ENCODE peak calls at places on chromosomes 16 and 17, in ten cellular contexts. One of them, this sample, is unnamed.

GRCh38 chr16:57906385-57907316 is 64.3 kb downstream of the CNGB1 start:
- DNase-seq in upper lobe of right lung: no peak
- DNase-seq in AG09319: no peak
- DNase-seq in IMR-90: no peak
- DNase-seq in GM23338: peak
- DNase-seq in fibroblast of lung: peak
- DNase-seq in AG10803: peak
- DNase-seq in choroid plexus epithelial cell: no peak
- DNase-seq in B cell: peak
- DNase-seq in A549: no peak
- DNase-seq in this sample: no peak

GRCh38 chr16:65024649-65025243 is 97.1 kb downstream of the CDH11 start:
- DNase-seq in GM23338: no peak
- DNase-seq in AG10803: peak
- DNase-seq in A549: no peak
- DNase-seq in upper lobe of right lung: no peak
- DNase-seq in fibroblast of lung: peak
- DNase-seq in choroid plexus epithelial cell: peak
- DNase-seq in IMR-90: peak
- DNase-seq in AG09319: no peak
- DNase-seq in B cell: no peak
- DNase-seq in this sample: peak

GRCh38 chr16:81637336-81638235 is 141.5 kb upstream of the PLCG2 start:
- DNase-seq in fibroblast of lung: no peak
- DNase-seq in choroid plexus epithelial cell: no peak
- DNase-seq in AG09319: no peak
- DNase-seq in B cell: no peak
- DNase-seq in GM23338: no peak
- DNase-seq in AG10803: no peak
- DNase-seq in IMR-90: no peak
- DNase-seq in A549: no peak
- DNase-seq in upper lobe of right lung: no peak
- DNase-seq in this sample: no peak

GRCh38 chr16:86945166-86945900 is 367.0 kb downstream of the FOXL1 start:
- DNase-seq in choroid plexus epithelial cell: no peak
- DNase-seq in A549: no peak
- DNase-seq in GM23338: no peak
- DNase-seq in IMR-90: no peak
- DNase-seq in fibroblast of lung: no peak
- DNase-seq in AG09319: no peak
- DNase-seq in B cell: no peak
- DNase-seq in upper lobe of right lung: peak
- DNase-seq in AG10803: no peak
- DNase-seq in this sample: no peak

GRCh38 chr16:10579965-10580918 is at the start of gene EMP2:
- DNase-seq in B cell: no peak
- DNase-seq in AG09319: peak
- DNase-seq in fibroblast of lung: peak
- DNase-seq in choroid plexus epithelial cell: peak
- DNase-seq in AG10803: peak
- DNase-seq in GM23338: peak
- DNase-seq in A549: peak
- DNase-seq in upper lobe of right lung: peak
- DNase-seq in IMR-90: peak
- DNase-seq in this sample: peak

GRCh38 chr17:39631403-39631802 is 4.7 kb downstream of the PPP1R1B start:
- DNase-seq in upper lobe of right lung: peak
- DNase-seq in AG09319: no peak
- DNase-seq in fibroblast of lung: no peak
- DNase-seq in choroid plexus epithelial cell: no peak
- DNase-seq in B cell: no peak
- DNase-seq in A549: no peak
- DNase-seq in AG10803: no peak
- DNase-seq in GM23338: peak
- DNase-seq in IMR-90: no peak
- DNase-seq in this sample: no peak

GRCh38 chr17:78127888-78128615 is 503 bp downstream of the TMC6 start:
- DNase-seq in choroid plexus epithelial cell: no peak
- DNase-seq in fibroblast of lung: no peak
- DNase-seq in upper lobe of right lung: peak
- DNase-seq in A549: peak
- DNase-seq in AG10803: no peak
- DNase-seq in GM23338: peak
- DNase-seq in IMR-90: no peak
- DNase-seq in AG09319: no peak
- DNase-seq in B cell: no peak
- DNase-seq in this sample: no peak

GRCh38 chr17:4019400-4019799 is 55.2 kb upstream of the ATP2A3 start:
- DNase-seq in B cell: no peak
- DNase-seq in upper lobe of right lung: no peak
- DNase-seq in choroid plexus epithelial cell: no peak
- DNase-seq in AG09319: no peak
- DNase-seq in fibroblast of lung: no peak
- DNase-seq in IMR-90: no peak
- DNase-seq in AG10803: no peak
- DNase-seq in A549: no peak
- DNase-seq in GM23338: no peak
- DNase-seq in this sample: no peak

GRCh38 chr16:4610011-4611005 is 4.4 kb downstream of the UBALD1 start:
- DNase-seq in GM23338: no peak
- DNase-seq in AG10803: no peak
- DNase-seq in choroid plexus epithelial cell: no peak
- DNase-seq in A549: no peak
- DNase-seq in AG09319: no peak
- DNase-seq in fibroblast of lung: no peak
- DNase-seq in IMR-90: no peak
- DNase-seq in B cell: no peak
- DNase-seq in upper lobe of right lung: no peak
- DNase-seq in this sample: no peak

GRCh38 chr16:58730724-58731370 is 3.3 kb downstream of the GOT2 start:
- DNase-seq in choroid plexus epithelial cell: no peak
- DNase-seq in AG09319: no peak
- DNase-seq in AG10803: no peak
- DNase-seq in A549: no peak
- DNase-seq in IMR-90: no peak
- DNase-seq in B cell: no peak
- DNase-seq in fibroblast of lung: no peak
- DNase-seq in upper lobe of right lung: no peak
- DNase-seq in GM23338: no peak
- DNase-seq in this sample: no peak

GRCh38 chr17:4980644-4981216 is 6.7 kb downstream of the CAMTA2 start:
- DNase-seq in B cell: no peak
- DNase-seq in IMR-90: peak
- DNase-seq in upper lobe of right lung: no peak
- DNase-seq in AG09319: no peak
- DNase-seq in GM23338: peak
- DNase-seq in fibroblast of lung: peak
- DNase-seq in AG10803: peak
- DNase-seq in choroid plexus epithelial cell: peak
- DNase-seq in A549: peak
- DNase-seq in this sample: peak

GRCh38 chr17:80737106-80738019 is 192.7 kb downstream of the RPTOR start:
- DNase-seq in GM23338: peak
- DNase-seq in upper lobe of right lung: no peak
- DNase-seq in AG10803: no peak
- DNase-seq in B cell: peak
- DNase-seq in A549: no peak
- DNase-seq in AG09319: no peak
- DNase-seq in choroid plexus epithelial cell: no peak
- DNase-seq in fibroblast of lung: no peak
- DNase-seq in IMR-90: no peak
- DNase-seq in this sample: no peak

GRCh38 chr16:57446530-57447141 is 549 bp downstream of the CIAPIN1 start:
- DNase-seq in fibroblast of lung: peak
- DNase-seq in IMR-90: peak
- DNase-seq in upper lobe of right lung: no peak
- DNase-seq in B cell: peak
- DNase-seq in AG10803: peak
- DNase-seq in GM23338: peak
- DNase-seq in AG09319: no peak
- DNase-seq in A549: peak
- DNase-seq in choroid plexus epithelial cell: peak
- DNase-seq in this sample: peak

GRCh38 chr16:68062910-68063393 is 22.2 kb upstream of the NFATC3 start:
- DNase-seq in upper lobe of right lung: no peak
- DNase-seq in choroid plexus epithelial cell: no peak
- DNase-seq in AG10803: no peak
- DNase-seq in IMR-90: no peak
- DNase-seq in GM23338: no peak
- DNase-seq in A549: no peak
- DNase-seq in B cell: no peak
- DNase-seq in AG09319: no peak
- DNase-seq in fibroblast of lung: no peak
- DNase-seq in this sample: no peak

GRCh38 chr16:68065716-68066305 is 19.4 kb upstream of the NFATC3 start:
- DNase-seq in GM23338: no peak
- DNase-seq in IMR-90: peak
- DNase-seq in choroid plexus epithelial cell: peak
- DNase-seq in A549: no peak
- DNase-seq in upper lobe of right lung: no peak
- DNase-seq in B cell: no peak
- DNase-seq in AG10803: peak
- DNase-seq in fibroblast of lung: peak
- DNase-seq in AG09319: no peak
- DNase-seq in this sample: peak

GRCh38 chr16:68066763-68067162 is 18.4 kb upstream of the NFATC3 start:
- DNase-seq in AG10803: no peak
- DNase-seq in A549: no peak
- DNase-seq in fibroblast of lung: no peak
- DNase-seq in B cell: no peak
- DNase-seq in GM23338: no peak
- DNase-seq in IMR-90: no peak
- DNase-seq in AG09319: no peak
- DNase-seq in choroid plexus epithelial cell: no peak
- DNase-seq in upper lobe of right lung: no peak
- DNase-seq in this sample: no peak

GRCh38 chr16:68061396-68061795 is 23.8 kb upstream of the NFATC3 start:
- DNase-seq in choroid plexus epithelial cell: no peak
- DNase-seq in upper lobe of right lung: no peak
- DNase-seq in A549: no peak
- DNase-seq in GM23338: no peak
- DNase-seq in IMR-90: no peak
- DNase-seq in AG09319: no peak
- DNase-seq in fibroblast of lung: no peak
- DNase-seq in AG10803: no peak
- DNase-seq in B cell: no peak
- DNase-seq in this sample: no peak

DNA sequence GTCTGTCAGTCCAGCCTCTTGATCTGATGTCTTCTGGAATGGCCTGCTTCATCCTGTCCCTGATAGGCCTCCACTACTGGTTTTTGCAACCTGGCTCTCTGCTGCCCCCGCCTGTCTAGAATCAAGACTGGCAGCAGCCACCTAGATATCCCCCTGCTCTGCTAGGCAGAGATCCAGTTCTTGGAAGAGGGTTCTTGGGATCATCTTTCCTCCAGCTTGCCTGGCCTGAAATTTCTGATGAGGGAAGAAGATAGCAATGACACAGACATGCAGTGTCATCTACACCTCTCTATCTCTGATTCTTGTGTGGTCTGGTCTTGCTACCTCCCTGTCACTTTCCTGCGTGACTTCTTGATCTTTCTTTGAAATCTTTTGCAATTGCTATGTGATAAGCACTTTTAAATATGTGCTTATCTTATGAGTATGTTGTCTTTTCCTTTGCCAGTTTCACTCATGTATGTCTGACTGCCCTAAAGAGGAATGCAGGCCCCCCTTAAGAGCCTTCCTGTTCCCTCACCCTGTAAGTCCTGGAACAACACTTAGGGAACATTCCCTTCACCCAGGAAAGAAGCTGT is 20.3 kb upstream of the NFATC3 start:
- DNase-seq in IMR-90: peak
- DNase-seq in AG09319: no peak
- DNase-seq in AG10803: peak
- DNase-seq in B cell: peak
- DNase-seq in upper lobe of right lung: peak
- DNase-seq in GM23338: peak
- DNase-seq in choroid plexus epithelial cell: peak
- DNase-seq in A549: peak
- DNase-seq in fibroblast of lung: peak
- DNase-seq in this sample: peak
- TF ChIP-seq CTCF in IMR-90: peak
- TF ChIP-seq CTCF in AG09319: peak
- TF ChIP-seq CTCF in AG10803: peak
- TF ChIP-seq CTCF in B cell: peak
- TF ChIP-seq CTCF in upper lobe of right lung: peak
- TF ChIP-seq CTCF in GM23338: peak
- TF ChIP-seq CTCF in choroid plexus epithelial cell: peak
- TF ChIP-seq CTCF in A549: peak
- TF ChIP-seq CTCF in fibroblast of lung: peak
- TF ChIP-seq CTCF in this sample: peak

GRCh38 chr17:44522883-44523671 is 19.9 kb upstream of the GPATCH8 start:
- DNase-seq in upper lobe of right lung: peak
- DNase-seq in B cell: peak
- DNase-seq in fibroblast of lung: peak
- DNase-seq in A549: peak
- DNase-seq in choroid plexus epithelial cell: peak
- DNase-seq in IMR-90: peak
- DNase-seq in AG10803: peak
- DNase-seq in AG09319: no peak
- DNase-seq in GM23338: peak
- DNase-seq in this sample: peak
- TF ChIP-seq CTCF in upper lobe of right lung: peak
- TF ChIP-seq CTCF in B cell: no peak
- TF ChIP-seq CTCF in fibroblast of lung: peak
- TF ChIP-seq CTCF in A549: peak
- TF ChIP-seq CTCF in choroid plexus epithelial cell: peak
- TF ChIP-seq CTCF in IMR-90: peak
- TF ChIP-seq CTCF in AG10803: peak
- TF ChIP-seq CTCF in AG09319: peak
- TF ChIP-seq CTCF in GM23338: peak
- TF ChIP-seq CTCF in this sample: peak

DNA sequence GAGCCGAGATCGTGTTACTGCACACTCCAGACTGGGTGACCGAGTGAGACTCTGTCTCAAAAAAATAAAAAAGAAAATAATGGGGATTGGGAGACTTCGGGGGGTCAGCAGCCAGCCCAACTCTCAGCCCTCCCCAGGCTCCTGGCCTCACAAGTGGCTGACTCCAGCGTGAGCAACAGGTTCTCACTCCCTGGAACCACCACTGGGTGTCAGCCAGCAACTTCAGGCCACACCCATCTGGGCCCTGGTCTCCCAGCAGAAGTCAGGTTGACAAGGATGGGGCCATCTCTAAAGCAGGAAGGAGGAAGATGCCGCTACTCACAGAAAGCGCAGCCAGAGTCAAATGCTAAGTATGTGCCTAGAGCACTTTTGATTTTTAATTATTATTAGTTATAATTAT is 139.4 kb downstream of the C16orf78 start:
- DNase-seq in fibroblast of lung: peak
- DNase-seq in IMR-90: no peak
- DNase-seq in AG10803: no peak
- DNase-seq in AG09319: no peak
- DNase-seq in GM23338: peak
- DNase-seq in A549: peak
- DNase-seq in choroid plexus epithelial cell: peak
- DNase-seq in B cell: no peak
- DNase-seq in upper lobe of right lung: peak
- DNase-seq in this sample: peak
- TF ChIP-seq CTCF in fibroblast of lung: no peak
- TF ChIP-seq CTCF in IMR-90: no peak
- TF ChIP-seq CTCF in AG10803: no peak
- TF ChIP-seq CTCF in AG09319: no peak
- TF ChIP-seq CTCF in GM23338: peak
- TF ChIP-seq CTCF in A549: no peak
- TF ChIP-seq CTCF in choroid plexus epithelial cell: peak
- TF ChIP-seq CTCF in B cell: no peak
- TF ChIP-seq CTCF in upper lobe of right lung: no peak
- TF ChIP-seq CTCF in this sample: no peak

GRCh38 chr17:49603720-49604119 is 28.0 kb downstream of the NXPH3 start:
- DNase-seq in AG09319: no peak
- DNase-seq in fibroblast of lung: peak
- DNase-seq in A549: no peak
- DNase-seq in GM23338: no peak
- DNase-seq in IMR-90: no peak
- DNase-seq in B cell: no peak
- DNase-seq in AG10803: peak
- DNase-seq in upper lobe of right lung: no peak
- DNase-seq in choroid plexus epithelial cell: peak
- DNase-seq in this sample: peak
- TF ChIP-seq CTCF in AG09319: no peak
- TF ChIP-seq CTCF in fibroblast of lung: peak
- TF ChIP-seq CTCF in A549: no peak
- TF ChIP-seq CTCF in GM23338: no peak
- TF ChIP-seq CTCF in IMR-90: no peak
- TF ChIP-seq CTCF in B cell: no peak
- TF ChIP-seq CTCF in AG10803: peak
- TF ChIP-seq CTCF in upper lobe of right lung: no peak
- TF ChIP-seq CTCF in choroid plexus epithelial cell: peak
- TF ChIP-seq CTCF in this sample: peak